ENCODE peak calls at places on chromosome 13, in nine cellular contexts. N, M, K, Y, X, Q, B, H and S are unnamed samples.

GRCh38 chr13:32001392-32001768 is 30.2 kb upstream of the FRY start:
- DNase-seq in N (peak), M (peak), K (no peak), Y (no peak), X (peak), Q (no peak), B (no peak), H (no peak), S (peak)

GRCh38 chr13:75432811-75433244 is 49.1 kb downstream of the TBC1D4 start:
- DNase-seq in N (no peak), M (no peak), K (no peak), Y (no peak), X (no peak), Q (no peak), B (no peak), H (no peak), S (peak)

GRCh38 chr13:22079961-22080360 is 409.1 kb downstream of the FGF9 start:
- DNase-seq in N (no peak), M (no peak), K (no peak), Y (no peak), X (no peak), Q (no peak), B (no peak), H (no peak), S (no peak)

GRCh38 chr13:51714663-51715168 is 89.2 kb downstream of the DHRS12 start:
- DNase-seq in N (no peak), M (peak), K (no peak), Y (no peak), X (no peak), Q (no peak), B (no peak), H (peak), S (no peak)

GRCh38 chr13:72652681-72653080 is 74.7 kb downstream of the MZT1 start:
- DNase-seq in N (no peak), M (no peak), K (no peak), Y (no peak), X (no peak), Q (no peak), B (no peak), H (no peak), S (no peak)

GRCh38 chr13:94312511-94313191 is 166.8 kb downstream of the DCT start:
- DNase-seq in N (no peak), M (no peak), K (no peak), Y (no peak), X (no peak), Q (no peak), B (no peak), H (no peak), S (no peak)

GRCh38 chr13:30615851-30616311 is 1.8 kb upstream of the USPL1 start:
- DNase-seq in N (peak), M (peak), K (no peak), Y (no peak), X (no peak), Q (no peak), B (no peak), H (no peak), S (no peak)

GRCh38 chr13:113120300-113121182 is 2.1 kb upstream of the F10 start:
- DNase-seq in N (no peak), M (no peak), K (no peak), Y (no peak), X (no peak), Q (no peak), B (no peak), H (no peak), S (no peak)

GRCh38 chr13:36718146-36718545 is 44.3 kb downstream of the SERTM1 start:
- DNase-seq in N (no peak), M (peak), K (no peak), Y (no peak), X (no peak), Q (no peak), B (no peak), H (peak), S (no peak)

GRCh38 chr13:71634605-71635443 is 232.2 kb downstream of the DACH1 start:
- DNase-seq in N (no peak), M (no peak), K (no peak), Y (no peak), X (no peak), Q (no peak), B (no peak), H (no peak), S (no peak)

GRCh38 chr13:40352385-40352778 is 314.1 kb downstream of the FOXO1 start:
- DNase-seq in N (no peak), M (peak), K (no peak), Y (peak), X (no peak), Q (peak), B (no peak), H (no peak), S (no peak)

GRCh38 chr13:111006508-111007031 is 91.7 kb upstream of the ANKRD10 start:
- DNase-seq in N (no peak), M (peak), K (no peak), Y (no peak), X (peak), Q (no peak), B (no peak), H (peak), S (no peak)

GRCh38 chr13:77351326-77351725 is 24.4 kb upstream of the MYCBP2 start:
- DNase-seq in N (no peak), M (no peak), K (no peak), Y (peak), X (no peak), Q (peak), B (no peak), H (no peak), S (no peak)

GRCh38 chr13:98300956-98301641 is 124.0 kb upstream of the RNF113B start:
- DNase-seq in N (no peak), M (no peak), K (no peak), Y (no peak), X (no peak), Q (no peak), B (no peak), H (no peak), S (no peak)

GRCh38 chr13:108807841-108808240 is 178.4 kb downstream of the MYO16 start:
- DNase-seq in N (no peak), M (peak), K (no peak), Y (no peak), X (no peak), Q (no peak), B (no peak), H (peak), S (no peak)

GRCh38 chr13:110127986-110128511 is 178.9 kb downstream of the COL4A1 start:
- DNase-seq in N (no peak), M (no peak), K (no peak), Y (no peak), X (no peak), Q (no peak), B (no peak), H (no peak), S (no peak)

GRCh38 chr13:29830000-29830399 is 20.4 kb downstream of the UBL3 start:
- DNase-seq in N (no peak), M (no peak), K (no peak), Y (no peak), X (no peak), Q (no peak), B (no peak), H (no peak), S (no peak)